ENCODE peak calls at places on chromosome X, in nine cellular contexts. H is GDM1; L is stimulated activated CD4-positive, alpha-beta T cell treated with anti-CD3 and anti-CD28 coated beads, Interleukin-1b, Interleukin-23, amount 100 ng/mL, for 4 hours; O is GM12864; M is BJ; K is GM20000; T is Kasumi-1; X is kidney epithelial cell; J is aorta. C is an unnamed sample.

GRCh38 chrX:85569691-85570090 is 190.2 kb upstream of the POF1B start:
- DNase-seq in H (no peak), L (no peak), O (no peak), M (no peak), K (no peak), T (no peak), X (no peak), J (no peak), C (no peak)

GRCh38 chrX:143115466-143115865 is 89.7 kb downstream of the SPANXN4 start:
- DNase-seq in H (no peak), L (no peak), O (no peak), M (no peak), K (no peak), T (no peak), X (no peak), J (no peak), C (no peak)

GRCh38 chrX:115958687-115959359 is 211.7 kb upstream of the AGTR2 start:
- DNase-seq in H (no peak), L (no peak), O (no peak), M (no peak), K (no peak), T (peak), X (no peak), J (no peak), C (peak)

GRCh38 chrX:72609313-72609712 is 36.7 kb upstream of the HDAC8 start:
- DNase-seq in H (no peak), L (no peak), O (no peak), M (no peak), K (peak), T (no peak), X (no peak), J (no peak), C (peak)

GRCh38 chrX:55312655-55313054 is 47.9 kb upstream of the PAGE3 start:
- DNase-seq in H (no peak), L (no peak), O (no peak), M (no peak), K (no peak), T (no peak), X (no peak), J (no peak), C (peak)

GRCh38 chrX:56600141-56600540 is 36.7 kb downstream of the UBQLN2 start:
- DNase-seq in H (no peak), L (no peak), O (no peak), M (no peak), K (no peak), T (no peak), X (no peak), J (no peak), C (peak)

GRCh38 chrX:130091976-130092522 is 18.2 kb downstream of the ELF4 start:
- DNase-seq in H (peak), L (peak), O (peak), M (no peak), K (peak), T (peak), X (no peak), J (peak), C (no peak)

GRCh38 chrX:40279762-40280161 is 182.0 kb upstream of the BCOR start:
- DNase-seq in H (no peak), L (no peak), O (no peak), M (no peak), K (no peak), T (no peak), X (no peak), J (no peak), C (no peak)

GRCh38 chrX:34915463-34916225 is 27.0 kb upstream of the FAM47B start:
- DNase-seq in H (no peak), L (no peak), O (no peak), M (no peak), K (no peak), T (peak), X (no peak), J (no peak), C (peak)

GRCh38 chrX:107871136-107871535 is 45.5 kb downstream of the MID2 start:
- DNase-seq in H (no peak), L (no peak), O (no peak), M (no peak), K (no peak), T (no peak), X (no peak), J (no peak), C (no peak)

GRCh38 chrX:34300871-34301270 is 168.8 kb upstream of the FAM47A start:
- DNase-seq in H (no peak), L (no peak), O (peak), M (no peak), K (peak), T (peak), X (peak), J (no peak), C (peak)

GRCh38 chrX:6184900-6185515 is 43.7 kb downstream of the NLGN4X start:
- DNase-seq in H (no peak), L (no peak), O (no peak), M (no peak), K (peak), T (no peak), X (no peak), J (no peak), C (peak)

GRCh38 chrX:22021721-22022120 is 10.4 kb upstream of the PHEX start:
- DNase-seq in H (no peak), L (no peak), O (no peak), M (no peak), K (no peak), T (no peak), X (no peak), J (no peak), C (no peak)

GRCh38 chrX:151752847-151753246 is 18.3 kb downstream of the CNGA2 start:
- DNase-seq in H (no peak), L (no peak), O (no peak), M (no peak), K (no peak), T (no peak), X (no peak), J (no peak), C (no peak)

GRCh38 chrX:20271186-20271585 is 4.5 kb upstream of the RPS6KA3 start:
- DNase-seq in H (no peak), L (no peak), O (no peak), M (no peak), K (no peak), T (no peak), X (no peak), J (no peak), C (no peak)

GRCh38 chrX:65697173-65697572 is 29.7 kb downstream of the MSN start:
- DNase-seq in H (peak), L (no peak), O (no peak), M (no peak), K (no peak), T (peak), X (no peak), J (no peak), C (no peak)

GRCh38 chrX:23883737-23884354 is 23.9 kb downstream of the APOO start:
- DNase-seq in H (no peak), L (no peak), O (no peak), M (peak), K (no peak), T (peak), X (peak), J (no peak), C (peak)

GRCh38 chrX:133897593-133898163 is 87.7 kb downstream of the GPC3 start:
- DNase-seq in H (no peak), L (no peak), O (no peak), M (no peak), K (no peak), T (no peak), X (no peak), J (no peak), C (no peak)

GRCh38 chrX:134512566-134512965 is 52.6 kb downstream of the HPRT1 start:
- DNase-seq in H (no peak), L (no peak), O (no peak), M (peak), K (no peak), T (no peak), X (peak), J (no peak), C (peak)

GRCh38 chrX:68534696-68535095 is 35.8 kb downstream of the YIPF6 start:
- DNase-seq in H (no peak), L (no peak), O (no peak), M (no peak), K (no peak), T (no peak), X (no peak), J (no peak), C (peak)

GRCh38 chrX:68462653-68463052 is 29.4 kb upstream of the OPHN1 start:
- DNase-seq in H (no peak), L (peak), O (no peak), M (no peak), K (no peak), T (peak), X (no peak), J (no peak), C (peak)

GRCh38 chrX:7191681-7192110 is 43.7 kb upstream of the PUDP start:
- DNase-seq in H (no peak), L (no peak), O (no peak), M (no peak), K (no peak), T (no peak), X (no peak), J (no peak), C (no peak)

GRCh38 chrX:333611-334311 is 15.2 kb upstream of the GTPBP6 start:
- DNase-seq in H (no peak), L (no peak), O (no peak), M (no peak), K (no peak), T (no peak), X (no peak), J (peak), C (no peak)

GRCh38 chrX:135086197-135086854 is 34.0 kb downstream of the ETDB start:
- DNase-seq in H (no peak), L (peak), O (peak), M (no peak), K (peak), T (peak), X (peak), J (no peak), C (peak)

GRCh38 chrX:23483396-23483795 is 148.7 kb downstream of the PTCHD1 start:
- DNase-seq in H (no peak), L (no peak), O (no peak), M (no peak), K (no peak), T (no peak), X (no peak), J (no peak), C (no peak)

GRCh38 chrX:102959471-102959870 is 22.4 kb downstream of the RAB40AL start:
- DNase-seq in H (no peak), L (no peak), O (no peak), M (peak), K (no peak), T (no peak), X (no peak), J (no peak), C (peak)

GRCh38 chrX:130110379-130111219 is at the start of gene ELF4:
- DNase-seq in H (peak), L (peak), O (no peak), M (no peak), K (peak), T (peak), X (no peak), J (no peak), C (peak)

GRCh38 chrX:130874751-130875150 is 28.3 kb downstream of the ENOX2 start:
- DNase-seq in H (no peak), L (no peak), O (no peak), M (no peak), K (no peak), T (no peak), X (no peak), J (no peak), C (peak)

GRCh38 chrX:143437439-143437838 is 79.8 kb downstream of the SPANXN3 start:
- DNase-seq in H (peak), L (no peak), O (no peak), M (no peak), K (no peak), T (peak), X (no peak), J (no peak), C (peak)

GRCh38 chrX:72479324-72480274 is 93.0 kb downstream of the HDAC8 start:
- DNase-seq in H (no peak), L (no peak), O (no peak), M (no peak), K (no peak), T (no peak), X (no peak), J (no peak), C (peak)

C was measured in epithelial cell of esophagus.